ENCODE peak calls at places on chromosomes 5 and 9, in eight cellular contexts. One of them, this sample, is unnamed.

GRCh38 chr5:147101654-147102053 is 133.2 kb upstream of the STK32A start:
- DNase-seq in H7: no peak
- DNase-seq in psoas muscle: no peak
- DNase-seq in amygdala: no peak
- DNase-seq in GM13976: no peak
- DNase-seq in NCI-H526: no peak
- DNase-seq in LHCN-M2: peak
- DNase-seq in C1 segment of cervical spinal cord: peak
- DNase-seq in this sample: no peak

GRCh38 chr9:127388856-127389238 is 8.1 kb upstream of the SLC2A8 start:
- DNase-seq in H7: no peak
- DNase-seq in psoas muscle: no peak
- DNase-seq in amygdala: no peak
- DNase-seq in GM13976: no peak
- DNase-seq in NCI-H526: no peak
- DNase-seq in LHCN-M2: no peak
- DNase-seq in C1 segment of cervical spinal cord: no peak
- DNase-seq in this sample: no peak

GRCh38 chr9:91746904-91747303 is 203.1 kb downstream of the ROR2 start:
- DNase-seq in H7: no peak
- DNase-seq in psoas muscle: no peak
- DNase-seq in amygdala: no peak
- DNase-seq in GM13976: no peak
- DNase-seq in NCI-H526: peak
- DNase-seq in LHCN-M2: peak
- DNase-seq in C1 segment of cervical spinal cord: no peak
- DNase-seq in this sample: no peak

GRCh38 chr5:180628211-180628610 is 21.2 kb downstream of the FLT4 start:
- DNase-seq in H7: no peak
- DNase-seq in psoas muscle: no peak
- DNase-seq in amygdala: no peak
- DNase-seq in GM13976: no peak
- DNase-seq in NCI-H526: no peak
- DNase-seq in LHCN-M2: no peak
- DNase-seq in C1 segment of cervical spinal cord: no peak
- DNase-seq in this sample: no peak

GRCh38 chr5:108661590-108662219 is 86.0 kb upstream of the FER start:
- DNase-seq in H7: no peak
- DNase-seq in psoas muscle: no peak
- DNase-seq in amygdala: no peak
- DNase-seq in GM13976: no peak
- DNase-seq in NCI-H526: no peak
- DNase-seq in LHCN-M2: peak
- DNase-seq in C1 segment of cervical spinal cord: no peak
- DNase-seq in this sample: no peak

GRCh38 chr5:176787676-176788075 is 22.7 kb upstream of the UNC5A start:
- DNase-seq in H7: peak
- DNase-seq in psoas muscle: no peak
- DNase-seq in amygdala: no peak
- DNase-seq in GM13976: no peak
- DNase-seq in NCI-H526: no peak
- DNase-seq in LHCN-M2: no peak
- DNase-seq in C1 segment of cervical spinal cord: no peak
- DNase-seq in this sample: no peak

GRCh38 chr9:2085719-2086515 is 70.8 kb downstream of the SMARCA2 start:
- DNase-seq in H7: no peak
- DNase-seq in psoas muscle: no peak
- DNase-seq in amygdala: no peak
- DNase-seq in GM13976: no peak
- DNase-seq in NCI-H526: no peak
- DNase-seq in LHCN-M2: peak
- DNase-seq in C1 segment of cervical spinal cord: no peak
- DNase-seq in this sample: no peak

GRCh38 chr5:170635706-170636105 is 131.9 kb downstream of the KCNIP1 start:
- DNase-seq in H7: no peak
- DNase-seq in psoas muscle: no peak
- DNase-seq in amygdala: no peak
- DNase-seq in GM13976: no peak
- DNase-seq in NCI-H526: no peak
- DNase-seq in LHCN-M2: no peak
- DNase-seq in C1 segment of cervical spinal cord: no peak
- DNase-seq in this sample: no peak

GRCh38 chr5:93874491-93874890 is 133.1 kb upstream of the POU5F2 start:
- DNase-seq in H7: no peak
- DNase-seq in psoas muscle: no peak
- DNase-seq in amygdala: no peak
- DNase-seq in GM13976: no peak
- DNase-seq in NCI-H526: no peak
- DNase-seq in LHCN-M2: peak
- DNase-seq in C1 segment of cervical spinal cord: no peak
- DNase-seq in this sample: no peak

GRCh38 chr9:89844535-89844934 is 239.7 kb downstream of the GADD45G start:
- DNase-seq in H7: no peak
- DNase-seq in psoas muscle: no peak
- DNase-seq in amygdala: no peak
- DNase-seq in GM13976: no peak
- DNase-seq in NCI-H526: peak
- DNase-seq in LHCN-M2: no peak
- DNase-seq in C1 segment of cervical spinal cord: no peak
- DNase-seq in this sample: no peak

GRCh38 chr5:40605295-40605958 is 74.3 kb upstream of the PTGER4 start:
- DNase-seq in H7: no peak
- DNase-seq in psoas muscle: no peak
- DNase-seq in amygdala: no peak
- DNase-seq in GM13976: no peak
- DNase-seq in NCI-H526: no peak
- DNase-seq in LHCN-M2: peak
- DNase-seq in C1 segment of cervical spinal cord: no peak
- DNase-seq in this sample: no peak

GRCh38 chr5:173454764-173455598 is 126.8 kb upstream of the STC2 start:
- DNase-seq in H7: no peak
- DNase-seq in psoas muscle: peak
- DNase-seq in amygdala: no peak
- DNase-seq in GM13976: no peak
- DNase-seq in NCI-H526: no peak
- DNase-seq in LHCN-M2: peak
- DNase-seq in C1 segment of cervical spinal cord: no peak
- DNase-seq in this sample: no peak

GRCh38 chr5:31757813-31758212 is 118.9 kb downstream of the PDZD2 start:
- DNase-seq in H7: no peak
- DNase-seq in psoas muscle: no peak
- DNase-seq in amygdala: no peak
- DNase-seq in GM13976: no peak
- DNase-seq in NCI-H526: no peak
- DNase-seq in LHCN-M2: no peak
- DNase-seq in C1 segment of cervical spinal cord: no peak
- DNase-seq in this sample: no peak

GRCh38 chr9:35859310-35859994 is 10.7 kb downstream of the OR13J1 start:
- DNase-seq in H7: peak
- DNase-seq in psoas muscle: peak
- DNase-seq in amygdala: no peak
- DNase-seq in GM13976: no peak
- DNase-seq in NCI-H526: no peak
- DNase-seq in LHCN-M2: peak
- DNase-seq in C1 segment of cervical spinal cord: no peak
- DNase-seq in this sample: no peak

GRCh38 chr9:93963969-93964368 is 8.8 kb upstream of the BARX1 start:
- DNase-seq in H7: peak
- DNase-seq in psoas muscle: no peak
- DNase-seq in amygdala: no peak
- DNase-seq in GM13976: no peak
- DNase-seq in NCI-H526: no peak
- DNase-seq in LHCN-M2: no peak
- DNase-seq in C1 segment of cervical spinal cord: no peak
- DNase-seq in this sample: peak

GRCh38 chr5:181060924-181061323 is 20.9 kb downstream of the BTNL9 start:
- DNase-seq in H7: no peak
- DNase-seq in psoas muscle: no peak
- DNase-seq in amygdala: no peak
- DNase-seq in GM13976: no peak
- DNase-seq in NCI-H526: no peak
- DNase-seq in LHCN-M2: no peak
- DNase-seq in C1 segment of cervical spinal cord: no peak
- DNase-seq in this sample: no peak

GRCh38 chr5:370311-370958 is 48.9 kb downstream of the AHRR start:
- DNase-seq in H7: no peak
- DNase-seq in psoas muscle: no peak
- DNase-seq in amygdala: no peak
- DNase-seq in GM13976: peak
- DNase-seq in NCI-H526: no peak
- DNase-seq in LHCN-M2: no peak
- DNase-seq in C1 segment of cervical spinal cord: no peak
- DNase-seq in this sample: no peak

GRCh38 chr5:4614088-4614487 is 526.0 kb upstream of the ADAMTS16 start:
- DNase-seq in H7: peak
- DNase-seq in psoas muscle: no peak
- DNase-seq in amygdala: no peak
- DNase-seq in GM13976: no peak
- DNase-seq in NCI-H526: no peak
- DNase-seq in LHCN-M2: no peak
- DNase-seq in C1 segment of cervical spinal cord: no peak
- DNase-seq in this sample: no peak

GRCh38 chr5:113263545-113263944 is 171.2 kb downstream of the TSSK1B start:
- DNase-seq in H7: no peak
- DNase-seq in psoas muscle: no peak
- DNase-seq in amygdala: no peak
- DNase-seq in GM13976: no peak
- DNase-seq in NCI-H526: no peak
- DNase-seq in LHCN-M2: no peak
- DNase-seq in C1 segment of cervical spinal cord: no peak
- DNase-seq in this sample: no peak

GRCh38 chr5:65440456-65440855 is 41.3 kb downstream of the ADAMTS6 start:
- DNase-seq in H7: no peak
- DNase-seq in psoas muscle: no peak
- DNase-seq in amygdala: no peak
- DNase-seq in GM13976: no peak
- DNase-seq in NCI-H526: no peak
- DNase-seq in LHCN-M2: no peak
- DNase-seq in C1 segment of cervical spinal cord: no peak
- DNase-seq in this sample: no peak

GRCh38 chr5:60209146-60209840 is 315.8 kb upstream of the PDE4D start:
- DNase-seq in H7: no peak
- DNase-seq in psoas muscle: no peak
- DNase-seq in amygdala: no peak
- DNase-seq in GM13976: no peak
- DNase-seq in NCI-H526: no peak
- DNase-seq in LHCN-M2: no peak
- DNase-seq in C1 segment of cervical spinal cord: no peak
- DNase-seq in this sample: no peak

GRCh38 chr5:150161242-150162141 is 5.1 kb upstream of the CDX1 start:
- DNase-seq in H7: peak
- DNase-seq in psoas muscle: peak
- DNase-seq in amygdala: no peak
- DNase-seq in GM13976: peak
- DNase-seq in NCI-H526: peak
- DNase-seq in LHCN-M2: peak
- DNase-seq in C1 segment of cervical spinal cord: peak
- DNase-seq in this sample: peak

GRCh38 chr5:138148811-138149210 is 9.6 kb upstream of the NME5 start:
- DNase-seq in H7: no peak
- DNase-seq in psoas muscle: no peak
- DNase-seq in amygdala: no peak
- DNase-seq in GM13976: no peak
- DNase-seq in NCI-H526: no peak
- DNase-seq in LHCN-M2: peak
- DNase-seq in C1 segment of cervical spinal cord: no peak
- DNase-seq in this sample: no peak

GRCh38 chr5:33408816-33409215 is 31.9 kb upstream of the TARS1 start:
- DNase-seq in H7: no peak
- DNase-seq in psoas muscle: no peak
- DNase-seq in amygdala: no peak
- DNase-seq in GM13976: no peak
- DNase-seq in NCI-H526: no peak
- DNase-seq in LHCN-M2: no peak
- DNase-seq in C1 segment of cervical spinal cord: no peak
- DNase-seq in this sample: no peak

GRCh38 chr9:109745335-109746283 is 34.4 kb upstream of the PALM2AKAP2 start:
- DNase-seq in H7: no peak
- DNase-seq in psoas muscle: no peak
- DNase-seq in amygdala: no peak
- DNase-seq in GM13976: no peak
- DNase-seq in NCI-H526: peak
- DNase-seq in LHCN-M2: no peak
- DNase-seq in C1 segment of cervical spinal cord: peak
- DNase-seq in this sample: no peak

GRCh38 chr9:17171309-17172094 is 36.7 kb downstream of the CNTLN start:
- DNase-seq in H7: no peak
- DNase-seq in psoas muscle: no peak
- DNase-seq in amygdala: no peak
- DNase-seq in GM13976: no peak
- DNase-seq in NCI-H526: no peak
- DNase-seq in LHCN-M2: no peak
- DNase-seq in C1 segment of cervical spinal cord: no peak
- DNase-seq in this sample: no peak

GRCh38 chr9:93884808-93885207 is 70.3 kb downstream of the BARX1 start:
- DNase-seq in H7: no peak
- DNase-seq in psoas muscle: no peak
- DNase-seq in amygdala: no peak
- DNase-seq in GM13976: no peak
- DNase-seq in NCI-H526: no peak
- DNase-seq in LHCN-M2: no peak
- DNase-seq in C1 segment of cervical spinal cord: no peak
- DNase-seq in this sample: no peak